ENCODE peak calls at places on chromosomes 13 and 19, in six cellular contexts. E is tibial nerve, A is HL-60, U is left ventricle myocardium inferior, N is Karpas-422, Z is T-helper 22 cell. S is an unnamed sample.
A peak's percentile ranks its signal among the peaks of the same experiment; 100 is the strongest.

GRCh38 chr13:25375727-25376358 is 4.1 kb downstream of the ATP8A2 start:
- DNase-seq in U (no peak), E (peak; percentile 41), A (no peak), Z (no peak), N (peak; percentile 81), S (no peak)

GRCh38 chr13:97559030-97559429 is 125.1 kb downstream of the RAP2A start:
- DNase-seq in Z (no peak), U (no peak), N (no peak), A (no peak), E (no peak), S (no peak)

GRCh38 chr19:50252111-50252886 is 48.9 kb downstream of the MYH14 start:
- DNase-seq in A (peak; percentile 10), N (peak; percentile 87), U (no peak), Z (no peak), E (no peak), S (no peak)

GRCh38 chr13:75359266-75359665 is 122.7 kb downstream of the TBC1D4 start:
- DNase-seq in Z (no peak), U (no peak), E (no peak), A (no peak), N (no peak), S (no peak)

GRCh38 chr19:27887946-27888345 is 1325.0 kb downstream of the UQCRFS1 start:
- DNase-seq in Z (no peak), U (no peak), N (no peak), A (no peak), E (no peak), S (no peak)

GRCh38 chr13:100131863-100132574 is 43.1 kb downstream of the PCCA start:
- DNase-seq in A (no peak), N (no peak), U (no peak), Z (no peak), E (no peak), S (peak; percentile 5)

GRCh38 chr13:43388282-43389034 is 365.1 kb downstream of the DNAJC15 start:
- DNase-seq in N (no peak), A (no peak), U (no peak), Z (no peak), E (no peak), S (no peak)

GRCh38 chr13:93496985-93497673 is 270.5 kb downstream of the GPC6 start:
- DNase-seq in E (no peak), N (no peak), Z (no peak), A (no peak), U (no peak), S (no peak)

GRCh38 chr19:8146877-8147575 is 2.4 kb downstream of the FBN3 start:
- DNase-seq in A (no peak), U (no peak), Z (no peak), E (no peak), N (no peak), S (no peak)

GRCh38 chr13:104920091-104920490 is 1615.4 kb downstream of the EFNB2 start:
- DNase-seq in Z (no peak), E (no peak), U (no peak), A (no peak), N (no peak), S (no peak)

GRCh38 chr19:36041831-36042230 is 9.2 kb upstream of the CLIP3 start:
- DNase-seq in Z (no peak), E (no peak), N (no peak), U (no peak), A (peak; percentile 15), S (no peak)

S was measured in hypothalamus.